ENCODE peak calls at places on chromosomes 5 and 9, in seven cellular contexts. One of them, this sample, is unnamed. For H3K4me1, the result is how much of the 10 kb centered on the place peaks cover.

GRCh38 chr5:6194906-6195612 is 183.3 kb downstream of the MED10 start:
- DNase-seq in breast epithelium: no peak
- DNase-seq in PC-3: no peak
- DNase-seq in GM23338: no peak
- DNase-seq in tibial nerve: no peak
- DNase-seq in naive thymus-derived CD4-positive, alpha-beta T cell: no peak
- DNase-seq in aorta: no peak
- DNase-seq in this sample: no peak

GRCh38 chr5:181045316-181045715 is 5.2 kb downstream of the BTNL9 start:
- DNase-seq in aorta: peak
- DNase-seq in breast epithelium: no peak
- DNase-seq in PC-3: no peak
- DNase-seq in GM23338: no peak
- DNase-seq in tibial nerve: no peak
- DNase-seq in naive thymus-derived CD4-positive, alpha-beta T cell: no peak
- DNase-seq in this sample: no peak

GRCh38 chr9:83765376-83765775 is 52.2 kb downstream of the GKAP1 start:
- DNase-seq in tibial nerve: no peak
- DNase-seq in naive thymus-derived CD4-positive, alpha-beta T cell: no peak
- DNase-seq in GM23338: no peak
- DNase-seq in breast epithelium: no peak
- DNase-seq in aorta: no peak
- DNase-seq in PC-3: no peak
- DNase-seq in this sample: no peak

GRCh38 chr5:93385665-93386064 is 195.4 kb downstream of the NR2F1-AS1 start:
- DNase-seq in tibial nerve: no peak
- DNase-seq in GM23338: no peak
- DNase-seq in aorta: no peak
- DNase-seq in naive thymus-derived CD4-positive, alpha-beta T cell: no peak
- DNase-seq in breast epithelium: no peak
- DNase-seq in PC-3: no peak
- DNase-seq in this sample: no peak

GRCh38 chr9:93091453-93092081 is 4.5 kb upstream of the CARD19 start:
- DNase-seq in breast epithelium: peak
- DNase-seq in naive thymus-derived CD4-positive, alpha-beta T cell: no peak
- DNase-seq in tibial nerve: no peak
- DNase-seq in PC-3: peak
- DNase-seq in aorta: peak
- DNase-seq in GM23338: no peak
- DNase-seq in this sample: no peak

GRCh38 chr9:131310833-131311554 is 21.5 kb downstream of the PLPP7 start:
- DNase-seq in PC-3: peak
- DNase-seq in GM23338: peak
- DNase-seq in aorta: no peak
- DNase-seq in breast epithelium: no peak
- DNase-seq in naive thymus-derived CD4-positive, alpha-beta T cell: peak
- DNase-seq in tibial nerve: no peak
- DNase-seq in this sample: peak

GRCh38 chr5:141681695-141682641 is at the start of gene ARAP3:
- DNase-seq in breast epithelium: peak
- DNase-seq in GM23338: peak
- DNase-seq in naive thymus-derived CD4-positive, alpha-beta T cell: no peak
- DNase-seq in tibial nerve: peak
- DNase-seq in PC-3: peak
- DNase-seq in aorta: peak
- DNase-seq in this sample: peak

GRCh38 chr9:34123682-34124081 is 2.8 kb downstream of the DCAF12 start:
- DNase-seq in PC-3: no peak
- DNase-seq in breast epithelium: no peak
- DNase-seq in tibial nerve: peak
- DNase-seq in GM23338: no peak
- DNase-seq in aorta: no peak
- DNase-seq in naive thymus-derived CD4-positive, alpha-beta T cell: no peak
- DNase-seq in this sample: no peak

GRCh38 chr5:9284781-9285307 is 261.0 kb downstream of the SEMA5A start:
- DNase-seq in tibial nerve: no peak
- DNase-seq in GM23338: no peak
- DNase-seq in naive thymus-derived CD4-positive, alpha-beta T cell: no peak
- DNase-seq in aorta: no peak
- DNase-seq in breast epithelium: no peak
- DNase-seq in PC-3: no peak
- DNase-seq in this sample: no peak

GRCh38 chr9:2872941-2873323 is 29.0 kb upstream of the PUM3 start:
- DNase-seq in naive thymus-derived CD4-positive, alpha-beta T cell: peak
- DNase-seq in aorta: no peak
- DNase-seq in GM23338: no peak
- DNase-seq in breast epithelium: no peak
- DNase-seq in tibial nerve: no peak
- DNase-seq in PC-3: no peak
- DNase-seq in this sample: no peak
- H3K4me1 ChIP-seq in naive thymus-derived CD4-positive, alpha-beta T cell: under half
- H3K4me1 ChIP-seq in aorta: under half
- H3K4me1 ChIP-seq in GM23338: under half
- H3K4me1 ChIP-seq in breast epithelium: under half
- H3K4me1 ChIP-seq in tibial nerve: under half
- H3K4me1 ChIP-seq in PC-3: under half
- H3K4me1 ChIP-seq in this sample: under half

GRCh38 chr5:38601843-38602424 is 45.5 kb upstream of the LIFR start:
- DNase-seq in GM23338: no peak
- DNase-seq in tibial nerve: no peak
- DNase-seq in breast epithelium: no peak
- DNase-seq in naive thymus-derived CD4-positive, alpha-beta T cell: no peak
- DNase-seq in aorta: no peak
- DNase-seq in PC-3: peak
- DNase-seq in this sample: no peak
- H3K27ac ChIP-seq in GM23338: no peak
- H3K27ac ChIP-seq in tibial nerve: peak
- H3K27ac ChIP-seq in breast epithelium: no peak
- H3K27ac ChIP-seq in naive thymus-derived CD4-positive, alpha-beta T cell: no peak
- H3K27ac ChIP-seq in aorta: no peak
- H3K27ac ChIP-seq in PC-3: peak
- H3K27ac ChIP-seq in this sample: peak

GRCh38 chr9:127557466-127557869 is 54.6 kb upstream of the STXBP1 start:
- DNase-seq in tibial nerve: no peak
- DNase-seq in breast epithelium: no peak
- DNase-seq in naive thymus-derived CD4-positive, alpha-beta T cell: no peak
- DNase-seq in GM23338: no peak
- DNase-seq in PC-3: peak
- DNase-seq in aorta: no peak
- DNase-seq in this sample: peak
- H3K4me3 ChIP-seq in tibial nerve: no peak
- H3K4me3 ChIP-seq in breast epithelium: no peak
- H3K4me3 ChIP-seq in naive thymus-derived CD4-positive, alpha-beta T cell: peak
- H3K4me3 ChIP-seq in GM23338: no peak
- H3K4me3 ChIP-seq in PC-3: no peak
- H3K4me3 ChIP-seq in aorta: no peak
- H3K4me3 ChIP-seq in this sample: no peak

DNA sequence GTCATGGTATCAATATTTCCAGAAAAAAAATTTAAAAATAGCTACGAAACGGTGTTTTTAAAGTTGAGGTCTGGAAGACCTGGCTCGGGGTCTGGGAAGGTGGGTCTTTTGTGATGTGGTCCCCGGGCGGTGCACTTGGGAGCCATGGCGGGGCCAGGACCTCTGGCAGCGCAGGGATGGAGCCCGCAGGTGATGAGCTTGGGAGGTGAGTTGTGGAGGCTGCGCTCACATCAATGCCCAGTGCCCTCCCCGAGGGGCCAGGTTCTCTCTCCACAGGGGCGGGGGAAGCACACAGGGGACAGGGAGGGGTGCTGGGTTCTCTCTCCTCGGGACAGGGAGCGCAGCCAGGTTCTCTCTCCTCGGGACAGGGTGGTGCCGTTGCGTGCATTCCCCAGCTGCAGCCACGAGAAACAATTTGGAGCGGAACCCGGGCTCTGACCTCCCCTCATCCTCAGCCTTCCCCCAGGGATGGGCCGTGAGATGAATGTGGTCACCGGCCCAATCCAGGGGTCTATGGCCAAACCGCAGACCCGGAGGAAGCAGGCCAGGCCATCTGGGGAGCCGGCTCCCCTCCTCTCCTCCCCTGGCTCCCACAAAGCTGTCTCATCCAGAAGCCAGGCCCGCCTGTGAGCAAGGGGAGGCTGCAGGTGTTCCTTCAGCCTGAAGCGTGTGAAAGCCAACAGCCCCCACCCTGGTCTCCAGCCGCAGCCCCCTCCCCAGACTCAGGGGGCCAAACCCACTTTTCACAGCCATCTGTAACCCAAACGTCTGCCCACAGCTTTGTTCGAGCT is 25.9 kb downstream of the DBH start:
- DNase-seq in tibial nerve: no peak
- DNase-seq in GM23338: no peak
- DNase-seq in aorta: no peak
- DNase-seq in naive thymus-derived CD4-positive, alpha-beta T cell: no peak
- DNase-seq in breast epithelium: no peak
- DNase-seq in PC-3: no peak
- DNase-seq in this sample: peak
- H3K4me1 ChIP-seq in tibial nerve: under half
- H3K4me1 ChIP-seq in GM23338: under half
- H3K4me1 ChIP-seq in aorta: under half
- H3K4me1 ChIP-seq in naive thymus-derived CD4-positive, alpha-beta T cell: under half
- H3K4me1 ChIP-seq in breast epithelium: under half
- H3K4me1 ChIP-seq in PC-3: under half
- H3K4me1 ChIP-seq in this sample: under half

This sample was measured in right cardiac atrium.